ENCODE peak calls at places on chromosome 11, in nine cellular contexts. G, W, C, K, T, Z, S, Q and R are unnamed samples.

GRCh38 chr11:113202431-113202830 is 112.0 kb upstream of the TTC12 start:
- DNase-seq in Z (no peak), Q (no peak), G (no peak), T (no peak), S (no peak), W (no peak), K (no peak), C (no peak), R (no peak)

GRCh38 chr11:47507016-47507631 is 45.8 kb downstream of the CELF1 start:
- DNase-seq in K (no peak), S (no peak), C (no peak), T (no peak), Q (no peak), W (no peak), G (no peak), Z (no peak), R (peak)

GRCh38 chr11:60978546-60979380 is 7.3 kb downstream of the CD6 start:
- DNase-seq in G (no peak), T (peak), W (no peak), K (no peak), Q (no peak), C (no peak), S (no peak), Z (no peak), R (no peak)

GRCh38 chr11:92764128-92764527 is 205.3 kb upstream of the MTNR1B start:
- DNase-seq in K (no peak), S (no peak), Z (no peak), G (no peak), C (no peak), Q (no peak), T (no peak), W (no peak), R (no peak)

GRCh38 chr11:46120361-46120710 is 918 bp downstream of the PHF21A start:
- DNase-seq in C (no peak), Z (no peak), K (no peak), S (no peak), W (peak), Q (no peak), T (no peak), G (no peak), R (no peak)

GRCh38 chr11:22479133-22479690 is 141.0 kb downstream of the SLC17A6 start:
- DNase-seq in G (no peak), C (no peak), T (no peak), W (no peak), S (no peak), K (no peak), Q (no peak), Z (no peak), R (no peak)

GRCh38 chr11:118003456-118003855 is 17.3 kb downstream of the IL10RA start:
- DNase-seq in S (no peak), T (no peak), C (no peak), W (no peak), Z (no peak), K (no peak), G (no peak), Q (no peak), R (no peak)

GRCh38 chr11:133824593-133824992 is 20.7 kb downstream of the SPATA19 start:
- DNase-seq in S (no peak), Z (no peak), Q (no peak), C (no peak), K (no peak), W (no peak), T (no peak), G (no peak), R (no peak)

GRCh38 chr11:1146311-1146864 is 11.4 kb upstream of the MUC5AC start:
- DNase-seq in Z (no peak), G (no peak), Q (peak), S (no peak), T (no peak), W (no peak), K (no peak), C (no peak), R (no peak)

GRCh38 chr11:8229299-8230177 is 34.1 kb downstream of the LMO1 start:
- DNase-seq in T (no peak), C (no peak), W (no peak), Z (no peak), S (no peak), K (no peak), G (no peak), Q (no peak), R (no peak)

GRCh38 chr11:5694642-5695041 is 5.1 kb downstream of the TRIM22 start:
- DNase-seq in T (no peak), G (no peak), W (no peak), C (no peak), Z (no peak), S (no peak), Q (no peak), K (no peak), R (no peak)

GRCh38 chr11:77072851-77073327 is 6.1 kb downstream of the CAPN5 start:
- DNase-seq in G (no peak), T (no peak), S (no peak), Z (no peak), K (no peak), W (no peak), C (no peak), Q (no peak), R (no peak)

GRCh38 chr11:36510567-36511020 is 522 bp upstream of the TRAF6 start:
- DNase-seq in G (no peak), Z (peak), S (no peak), C (no peak), W (no peak), K (no peak), Q (no peak), T (no peak), R (peak)

GRCh38 chr11:62444271-62444833 is 25.5 kb downstream of the SCGB1A1 start:
- DNase-seq in K (no peak), C (no peak), G (no peak), Q (peak), W (peak), T (no peak), S (no peak), Z (no peak), R (peak)

GRCh38 chr11:43922974-43923326 is 19.5 kb upstream of the C11orf96 start:
- DNase-seq in Q (no peak), Z (no peak), S (no peak), K (no peak), C (no peak), W (no peak), G (no peak), T (no peak), R (no peak)

GRCh38 chr11:113384551-113384950 is 3.0 kb upstream of the ANKK1 start:
- DNase-seq in Q (no peak), T (no peak), S (no peak), G (no peak), W (no peak), C (no peak), Z (peak), K (no peak), R (no peak)

GRCh38 chr11:9247863-9248262 is 17.3 kb downstream of the DENND5A start:
- DNase-seq in K (no peak), Z (no peak), C (no peak), G (no peak), W (no peak), S (no peak), T (no peak), Q (no peak), R (no peak)

GRCh38 chr11:110148775-110149744 is 55.9 kb downstream of the ZC3H12C start:
- DNase-seq in Q (no peak), W (no peak), G (no peak), Z (peak), K (no peak), C (no peak), S (peak), T (no peak), R (no peak)

GRCh38 chr11:45449036-45449601 is 163.0 kb upstream of the SYT13 start:
- DNase-seq in K (no peak), W (no peak), Z (no peak), Q (no peak), C (no peak), G (no peak), T (no peak), S (no peak), R (no peak)

GRCh38 chr11:31809857-31810778 is 1.0 kb downstream of the PAX6 start:
- DNase-seq in S (no peak), G (no peak), C (peak), Q (peak), K (no peak), Z (peak), T (no peak), W (no peak), R (peak)

GRCh38 chr11:12076840-12077534 is 33.4 kb upstream of the MICAL2 start:
- DNase-seq in K (no peak), T (no peak), Z (no peak), Q (no peak), S (no peak), C (no peak), W (no peak), G (no peak), R (no peak)

GRCh38 chr11:88188251-88189030 is 13.2 kb upstream of the RAB38 start:
- DNase-seq in C (peak), S (no peak), T (no peak), Z (no peak), K (no peak), W (no peak), Q (no peak), G (no peak), R (no peak)

GRCh38 chr11:86174101-86175046 is 70.2 kb upstream of the EED start:
- DNase-seq in Z (no peak), W (no peak), Q (no peak), G (no peak), K (no peak), C (no peak), T (no peak), S (no peak), R (no peak)

GRCh38 chr11:132028380-132029240 is 658.2 kb downstream of the NTM start:
- DNase-seq in S (no peak), G (no peak), T (no peak), W (no peak), Z (peak), K (no peak), Q (no peak), C (no peak), R (no peak)

GRCh38 chr11:121829159-121829643 is 286.8 kb downstream of the BLID start:
- DNase-seq in W (no peak), G (no peak), Q (no peak), S (no peak), T (no peak), K (no peak), C (no peak), Z (no peak), R (no peak)